ENCODE peak calls at places on chromosomes 4 and X, in six cellular contexts. B is ELR; L is tibial nerve; R is activated CD4-positive, alpha-beta T cell treated with anti-CD3 and anti-CD28 coated beads for 1 hour; G is uterus; F is stimulated activated CD4-positive, alpha-beta T cell treated with anti-CD3 and anti-CD28 coated beads, TNF-alpha, amount 100 ng/mL, for 48 hours. K is an unnamed sample.

GRCh38 chr4:127771535-127772275 is 10.4 kb upstream of the HSPA4L start:
- DNase-seq in L (no peak), F (no peak), G (no peak), R (no peak), B (no peak), K (no peak)

GRCh38 chr4:74968456-74969164 is 35.7 kb downstream of the PARM1 start:
- DNase-seq in R (no peak), G (no peak), F (no peak), B (no peak), L (no peak), K (no peak)

GRCh38 chrX:119028733-119029110 is 44.1 kb upstream of the CT47C1 start:
- DNase-seq in F (no peak), B (no peak), G (no peak), R (no peak), L (no peak), K (no peak)

GRCh38 chr4:158067646-158068045 is 105.2 kb downstream of the GASK1B start:
- DNase-seq in G (no peak), B (no peak), L (no peak), R (no peak), F (no peak), K (no peak)

GRCh38 chrX:154398668-154399526 is 720 bp downstream of the RPL10 start:
- DNase-seq in B (peak), G (peak), R (peak), L (peak), F (no peak), K (peak)

GRCh38 chr4:143626134-143626859 is 74.2 kb downstream of the FREM3 start:
- DNase-seq in R (no peak), F (no peak), B (no peak), G (peak), L (peak), K (no peak)

GRCh38 chr4:119683518-119683917 is 54.9 kb upstream of the PDE5A start:
- DNase-seq in F (no peak), B (peak), R (no peak), L (no peak), G (no peak), K (no peak)

GRCh38 chrX:52139545-52139895 is 45.2 kb upstream of the MAGED4 start:
- DNase-seq in F (no peak), B (no peak), G (no peak), R (no peak), L (no peak), K (no peak)

GRCh38 chrX:20681691-20682090 is 415.0 kb upstream of the RPS6KA3 start:
- DNase-seq in L (no peak), B (no peak), F (no peak), G (no peak), R (no peak), K (no peak)

GRCh38 chrX:45850197-45850774 is 649.6 kb upstream of the DIPK2B start:
- DNase-seq in L (no peak), F (peak), G (no peak), R (peak), B (peak), K (peak)

GRCh38 chr4:154467886-154468285 is 23.7 kb downstream of the DCHS2 start:
- DNase-seq in B (peak), R (no peak), G (no peak), F (no peak), L (no peak), K (no peak)

GRCh38 chr4:95393821-95394220 is 155.0 kb downstream of the UNC5C start:
- DNase-seq in L (no peak), R (no peak), B (no peak), G (no peak), F (no peak), K (no peak)

GRCh38 chr4:165331316-165331715 is 3.8 kb downstream of the MSMO1 start:
- DNase-seq in B (peak), F (no peak), G (no peak), R (no peak), L (no peak), K (peak)

GRCh38 chrX:134013092-134013497 is 27.7 kb upstream of the GPC3 start:
- DNase-seq in R (no peak), G (no peak), F (no peak), B (peak), L (no peak), K (peak)

GRCh38 chr4:143372093-143372915 is 35.6 kb downstream of the GAB1 start:
- DNase-seq in F (no peak), R (no peak), L (no peak), B (no peak), G (no peak), K (no peak)

GRCh38 chr4:4504783-4505182 is 37.1 kb downstream of the STX18 start:
- DNase-seq in F (no peak), L (no peak), B (no peak), R (no peak), G (no peak), K (no peak)

GRCh38 chr4:113784497-113785254 is 23.1 kb upstream of the CAMK2D start:
- DNase-seq in G (no peak), R (no peak), B (peak), L (no peak), F (no peak), K (peak)

GRCh38 chr4:42329421-42329820 is 67.9 kb upstream of the SHISA3 start:
- DNase-seq in R (no peak), F (no peak), G (no peak), B (no peak), L (no peak), K (no peak)

GRCh38 chr4:152316969-152317368 is 218.9 kb downstream of the FBXW7 start:
- DNase-seq in F (no peak), B (no peak), R (no peak), G (no peak), L (no peak), K (peak)

GRCh38 chr4:113759696-113760093 is 1.8 kb downstream of the CAMK2D start:
- DNase-seq in G (no peak), F (no peak), L (no peak), R (no peak), B (peak), K (no peak)

GRCh38 chr4:74845834-74846233 is 51.5 kb upstream of the BTC start:
- DNase-seq in L (no peak), F (no peak), B (no peak), G (no peak), R (no peak), K (no peak)

GRCh38 chrX:142804085-142804484 is 221.6 kb upstream of the SPANXN4 start:
- DNase-seq in G (no peak), R (no peak), F (no peak), B (no peak), L (no peak), K (no peak)

GRCh38 chr4:85736576-85736975 is 261.6 kb downstream of the ARHGAP24 start:
- DNase-seq in R (no peak), B (no peak), F (no peak), L (no peak), G (no peak), K (no peak)

GRCh38 chrX:3026074-3026588 is 15.1 kb upstream of the ARSF start:
- DNase-seq in B (no peak), R (no peak), G (no peak), L (no peak), F (no peak), K (no peak)

GRCh38 chr4:86614896-86615295 is 20.8 kb downstream of the PTPN13 start:
- DNase-seq in L (no peak), B (no peak), F (no peak), R (no peak), G (no peak), K (no peak)

GRCh38 chr4:184151988-184152485 is 65.6 kb downstream of the ENPP6 start:
- DNase-seq in F (no peak), G (no peak), L (no peak), R (no peak), B (no peak), K (no peak)

GRCh38 chr4:7295201-7295916 is 103.0 kb downstream of the SORCS2 start:
- DNase-seq in L (peak), G (peak), R (no peak), B (no peak), F (no peak), K (peak)

K was measured in RPMI7951.